ENCODE peak calls at places on chromosomes 11 and 22, in eight cellular contexts. F, C, K, A, X, Z, E and T are unnamed samples.

GRCh38 chr11:64891215-64891848 is 12.9 kb upstream of the EHD1 start:
- DNase-seq in F (no peak), C (no peak), K (no peak), A (no peak), X (no peak), Z (no peak), E (no peak), T (no peak)

GRCh38 chr11:131889760-131890620 is 519.6 kb downstream of the NTM start:
- DNase-seq in F (no peak), C (no peak), K (peak), A (no peak), X (no peak), Z (no peak), E (no peak), T (no peak)

GRCh38 chr11:3157381-3158130 is 7.6 kb downstream of the OSBPL5 start:
- DNase-seq in F (no peak), C (no peak), K (no peak), A (no peak), X (no peak), Z (no peak), E (no peak), T (peak)

GRCh38 chr11:83449338-83449913 is 163.3 kb upstream of the CCDC90B start:
- DNase-seq in F (no peak), C (peak), K (no peak), A (no peak), X (no peak), Z (no peak), E (no peak), T (no peak)

GRCh38 chr11:108221981-108222685 is at the start of gene NPAT:
- DNase-seq in F (no peak), C (peak), K (no peak), A (no peak), X (no peak), Z (no peak), E (peak), T (no peak)

GRCh38 chr11:119041821-119042514 is 11.3 kb upstream of the SLC37A4 start:
- DNase-seq in F (no peak), C (no peak), K (no peak), A (no peak), X (no peak), Z (no peak), E (no peak), T (no peak)

GRCh38 chr11:94882931-94883330 is 90.4 kb downstream of the CWC15 start:
- DNase-seq in F (peak), C (no peak), K (no peak), A (no peak), X (no peak), Z (no peak), E (no peak), T (no peak)

GRCh38 chr11:61949169-61950034 is 749 bp upstream of the BEST1 start:
- DNase-seq in F (peak), C (peak), K (peak), A (no peak), X (peak), Z (peak), E (peak), T (peak)

GRCh38 chr11:27705873-27706820 is 5.9 kb upstream of the BDNF start:
- DNase-seq in F (peak), C (peak), K (peak), A (no peak), X (no peak), Z (no peak), E (no peak), T (peak)

GRCh38 chr22:42994917-42995562 is 19.9 kb downstream of the PACSIN2 start:
- DNase-seq in F (peak), C (no peak), K (no peak), A (no peak), X (peak), Z (no peak), E (no peak), T (peak)

GRCh38 chr11:7597620-7598019 is 75.7 kb downstream of the CYB5R2 start:
- DNase-seq in F (no peak), C (no peak), K (no peak), A (no peak), X (no peak), Z (no peak), E (peak), T (peak)

GRCh38 chr11:111349191-111349695 is 29.8 kb downstream of the POU2AF1 start:
- DNase-seq in F (no peak), C (no peak), K (no peak), A (no peak), X (no peak), Z (no peak), E (peak), T (peak)

GRCh38 chr11:121105063-121105480 is 4.0 kb downstream of the TECTA start:
- DNase-seq in F (no peak), C (no peak), K (no peak), A (no peak), X (no peak), Z (no peak), E (no peak), T (no peak)

GRCh38 chr11:130937051-130937450 is 20.8 kb upstream of the SNX19 start:
- DNase-seq in F (no peak), C (no peak), K (no peak), A (no peak), X (no peak), Z (no peak), E (no peak), T (no peak)

GRCh38 chr11:46520971-46521745 is 72.7 kb downstream of the AMBRA1 start:
- DNase-seq in F (no peak), C (no peak), K (no peak), A (peak), X (no peak), Z (no peak), E (no peak), T (no peak)

GRCh38 chr11:65890324-65891179 is at the start of gene CCDC85B:
- DNase-seq in F (peak), C (peak), K (peak), A (peak), X (peak), Z (peak), E (peak), T (peak)

GRCh38 chr11:134730596-134731538 is 318.8 kb upstream of the B3GAT1 start:
- DNase-seq in F (no peak), C (no peak), K (no peak), A (no peak), X (no peak), Z (no peak), E (no peak), T (no peak)

GRCh38 chr22:41181349-41182241 is 23.5 kb upstream of the L3MBTL2 start:
- DNase-seq in F (no peak), C (no peak), K (peak), A (no peak), X (peak), Z (no peak), E (no peak), T (no peak)

GRCh38 chr11:119806064-119806915 is 77.3 kb upstream of the NECTIN1 start:
- DNase-seq in F (no peak), C (no peak), K (no peak), A (no peak), X (no peak), Z (no peak), E (no peak), T (no peak)

GRCh38 chr11:127890026-127890611 is 697.2 kb downstream of the ETS1 start:
- DNase-seq in F (no peak), C (no peak), K (no peak), A (peak), X (no peak), Z (no peak), E (no peak), T (no peak)

GRCh38 chr11:123086315-123086714 is 24.4 kb upstream of the HSPA8 start:
- DNase-seq in F (no peak), C (no peak), K (peak), A (no peak), X (no peak), Z (no peak), E (no peak), T (no peak)

GRCh38 chr11:45413156-45413833 is 127.2 kb upstream of the SYT13 start:
- DNase-seq in F (no peak), C (no peak), K (no peak), A (no peak), X (no peak), Z (no peak), E (no peak), T (no peak)

GRCh38 chr11:25733777-25734176 is 598.2 kb upstream of the ANO3 start:
- DNase-seq in F (no peak), C (no peak), K (no peak), A (no peak), X (no peak), Z (no peak), E (no peak), T (no peak)

GRCh38 chr11:911031-911889 is 650 bp upstream of the CHID1 start:
- DNase-seq in F (peak), C (no peak), K (peak), A (no peak), X (no peak), Z (no peak), E (peak), T (no peak)

GRCh38 chr11:36249271-36249670 is 40.0 kb downstream of the COMMD9 start:
- DNase-seq in F (no peak), C (no peak), K (no peak), A (peak), X (peak), Z (no peak), E (no peak), T (no peak)

GRCh38 chr22:19753090-19753842 is 7.3 kb upstream of the TBX1 start:
- DNase-seq in F (no peak), C (no peak), K (peak), A (no peak), X (no peak), Z (no peak), E (no peak), T (no peak)

GRCh38 chr11:72755794-72756285 is 3.6 kb upstream of the ARAP1 start:
- DNase-seq in F (no peak), C (no peak), K (no peak), A (no peak), X (no peak), Z (no peak), E (no peak), T (no peak)

GRCh38 chr11:19546325-19546724 is 166.3 kb upstream of the NAV2 start:
- DNase-seq in F (no peak), C (no peak), K (no peak), A (no peak), X (no peak), Z (no peak), E (peak), T (no peak)

GRCh38 chr22:46502776-46503175 is 34.6 kb downstream of the CELSR1 start:
- DNase-seq in F (no peak), C (no peak), K (no peak), A (no peak), X (no peak), Z (no peak), E (no peak), T (no peak)

GRCh38 chr11:976431-977160 is 50.9 kb downstream of the AP2A2 start:
- DNase-seq in F (no peak), C (no peak), K (no peak), A (no peak), X (no peak), Z (no peak), E (no peak), T (no peak)

GRCh38 chr11:27329867-27330632 is 33.0 kb downstream of the CCDC34 start:
- DNase-seq in F (no peak), C (no peak), K (no peak), A (no peak), X (no peak), Z (no peak), E (no peak), T (no peak)

GRCh38 chr11:128909438-128910125 is 18.4 kb downstream of the KCNJ5 start:
- DNase-seq in F (no peak), C (no peak), K (no peak), A (no peak), X (no peak), Z (no peak), E (no peak), T (no peak)

GRCh38 chr11:16825968-16826367 is 87.5 kb downstream of the C11orf58 start:
- DNase-seq in F (no peak), C (no peak), K (no peak), A (no peak), X (no peak), Z (no peak), E (no peak), T (no peak)

GRCh38 chr11:128837627-128838026 is 29.5 kb downstream of the KCNJ1 start:
- DNase-seq in F (no peak), C (no peak), K (no peak), A (no peak), X (no peak), Z (no peak), E (no peak), T (no peak)